ENCODE peak calls at places on chromosomes 12 and 14, in eight cellular contexts. Q is GM13977, N is endothelial cell, E is WTC11, A is choroid plexus epithelial cell, I is A549, K is fibroblast of lung, O is HFF-Myc. Z is an unnamed sample.

GRCh38 chr12:106303202-106303820 is 778 bp downstream of the TCP11L2 start:
- DNase-seq in Q (peak), E (peak), N (peak), K (peak), A (peak), I (peak), O (no peak), Z (peak)

GRCh38 chr12:96850676-96851075 is 56.4 kb upstream of the NEDD1 start:
- DNase-seq in K (no peak), A (no peak), I (no peak), N (no peak), O (no peak), E (no peak), Q (no peak), Z (no peak)

GRCh38 chr12:119819322-119819721 is 57.8 kb downstream of the CIT start:
- DNase-seq in K (no peak), I (no peak), O (no peak), N (no peak), Q (no peak), A (no peak), E (no peak), Z (no peak)

GRCh38 chr12:4943067-4943937 is 33.6 kb downstream of the KCNA1 start:
- DNase-seq in E (no peak), I (no peak), O (no peak), N (no peak), A (no peak), K (no peak), Q (peak), Z (no peak)

GRCh38 chr12:56476972-56477432 is 8.6 kb downstream of the SPRYD4 start:
- DNase-seq in N (no peak), A (no peak), I (no peak), Q (no peak), O (no peak), E (no peak), K (no peak), Z (no peak)

GRCh38 chr12:18158774-18159557 is 69.0 kb upstream of the RERGL start:
- DNase-seq in I (peak), O (peak), E (peak), K (peak), N (peak), Q (peak), A (peak), Z (peak)

GRCh38 chr12:107523760-107524558 is 161.6 kb upstream of the PWP1 start:
- DNase-seq in K (no peak), Q (no peak), I (no peak), A (no peak), E (no peak), O (no peak), N (no peak), Z (no peak)

GRCh38 chr14:102775855-102776760 is 1.1 kb upstream of the TRAF3 start:
- DNase-seq in I (no peak), Q (peak), O (no peak), E (no peak), N (no peak), A (peak), K (peak), Z (peak)

GRCh38 chr14:87332001-87332400 is 661.0 kb downstream of the GALC start:
- DNase-seq in N (no peak), A (peak), K (peak), I (no peak), E (no peak), Q (no peak), O (peak), Z (peak)

GRCh38 chr14:60724080-60724618 is at the start of gene SIX4:
- DNase-seq in N (peak), K (peak), E (peak), A (peak), I (peak), Q (peak), O (peak), Z (peak)

GRCh38 chr12:14010989-14011388 is 29.6 kb upstream of the GRIN2B start:
- DNase-seq in Q (no peak), E (no peak), N (no peak), O (no peak), I (no peak), A (no peak), K (no peak), Z (no peak)

GRCh38 chr12:7018350-7019042 is at the start of gene LPCAT3:
- DNase-seq in N (peak), I (peak), K (peak), Q (peak), O (peak), E (peak), A (peak), Z (peak)

GRCh38 chr12:27900920-27901879 is 71.3 kb downstream of the PTHLH start:
- DNase-seq in A (no peak), E (no peak), Q (no peak), I (no peak), N (no peak), O (no peak), K (no peak), Z (no peak)

GRCh38 chr12:129075451-129076208 is 222.4 kb downstream of the GLT1D1 start:
- DNase-seq in N (no peak), K (no peak), A (no peak), I (no peak), Q (no peak), O (no peak), E (no peak), Z (no peak)

GRCh38 chr12:122844366-122844971 is 9.2 kb downstream of the HIP1R start:
- DNase-seq in O (no peak), E (no peak), A (no peak), N (no peak), Q (no peak), K (no peak), I (no peak), Z (no peak)

GRCh38 chr14:24094839-24095195 is 706 bp downstream of the PCK2 start:
- DNase-seq in O (no peak), A (peak), K (no peak), E (no peak), N (peak), Q (no peak), I (no peak), Z (no peak)

GRCh38 chr14:78356406-78356805 is 186.2 kb downstream of the NRXN3 start:
- DNase-seq in Q (no peak), A (no peak), E (peak), N (no peak), I (no peak), O (no peak), K (no peak), Z (no peak)

GRCh38 chr12:123532808-123533649 is 490 bp downstream of the RILPL1 start:
- DNase-seq in N (peak), O (no peak), K (peak), E (peak), A (peak), Q (no peak), I (peak), Z (peak)

GRCh38 chr14:79629891-79630560 is 581.3 kb downstream of the DIO2 start:
- DNase-seq in A (peak), I (no peak), N (no peak), Q (no peak), K (no peak), O (no peak), E (no peak), Z (peak)

GRCh38 chr14:35346738-35347322 is 54.6 kb downstream of the PSMA6 start:
- DNase-seq in Q (no peak), K (no peak), E (no peak), O (no peak), I (no peak), N (no peak), A (no peak), Z (no peak)

GRCh38 chr14:100436745-100437406 is 113.7 kb downstream of the SLC25A47 start:
- DNase-seq in E (no peak), N (no peak), A (no peak), I (no peak), K (no peak), Q (no peak), O (no peak), Z (no peak)

GRCh38 chr14:104882325-104882973 is 17.4 kb downstream of the CEP170B start:
- DNase-seq in N (peak), I (peak), Q (peak), A (peak), O (no peak), K (no peak), E (peak), Z (peak)

GRCh38 chr12:122646568-122647220 is 56.5 kb downstream of the HCAR2 start:
- DNase-seq in I (no peak), K (peak), E (no peak), A (peak), O (peak), N (no peak), Q (peak), Z (peak)

GRCh38 chr12:96892104-96892503 is 15.0 kb upstream of the NEDD1 start:
- DNase-seq in A (no peak), N (no peak), E (no peak), O (no peak), I (no peak), Q (no peak), K (no peak), Z (peak)

GRCh38 chr12:34406996-34407300 is 384.7 kb downstream of the ALG10 start:
- DNase-seq in A (no peak), N (peak), I (no peak), K (no peak), Q (no peak), E (peak), O (no peak), Z (no peak)

GRCh38 chr12:77070382-77071294 is 5.3 kb upstream of the E2F7 start:
- DNase-seq in E (no peak), O (no peak), N (no peak), K (no peak), I (no peak), A (no peak), Q (peak), Z (no peak)

GRCh38 chr14:95498622-95499353 is 17.7 kb downstream of the SYNE3 start:
- DNase-seq in O (no peak), K (peak), I (no peak), Q (no peak), A (no peak), N (no peak), E (no peak), Z (no peak)

GRCh38 chr12:8603858-8604257 is 8.8 kb downstream of the AICDA start:
- DNase-seq in I (peak), E (no peak), Q (no peak), O (no peak), A (peak), N (no peak), K (no peak), Z (no peak)
- TF ChIP-seq CTCF in I (peak), E (no peak), Q (no peak), O (no peak), A (no peak), N (no peak), K (no peak), Z (no peak)

DNA sequence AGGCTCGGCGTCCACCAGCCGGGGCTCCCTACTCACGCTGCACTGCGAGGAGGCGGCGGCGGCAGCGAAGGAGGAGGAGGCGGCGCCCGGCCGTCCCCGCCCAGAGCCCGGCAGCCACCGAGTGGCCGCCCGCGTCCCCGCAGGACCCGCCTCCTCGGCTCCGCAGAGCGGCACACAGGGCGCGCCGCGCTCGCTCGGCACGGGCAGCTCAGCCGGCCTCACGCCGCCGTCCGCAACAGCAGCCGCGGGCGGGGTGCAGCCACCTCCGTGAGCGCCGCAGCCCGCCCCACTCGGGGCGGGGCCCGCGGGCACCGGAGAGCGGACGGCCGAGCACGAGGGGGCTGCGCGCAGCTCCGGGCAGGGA is at the start of gene ATP2B1:
- DNase-seq in K (peak), Q (peak), I (peak), N (peak), A (peak), E (peak), O (no peak), Z (peak)
- TF ChIP-seq CTCF in K (no peak), Q (no peak), I (no peak), N (no peak), A (peak), E (no peak), O (no peak), Z (no peak)

DNA sequence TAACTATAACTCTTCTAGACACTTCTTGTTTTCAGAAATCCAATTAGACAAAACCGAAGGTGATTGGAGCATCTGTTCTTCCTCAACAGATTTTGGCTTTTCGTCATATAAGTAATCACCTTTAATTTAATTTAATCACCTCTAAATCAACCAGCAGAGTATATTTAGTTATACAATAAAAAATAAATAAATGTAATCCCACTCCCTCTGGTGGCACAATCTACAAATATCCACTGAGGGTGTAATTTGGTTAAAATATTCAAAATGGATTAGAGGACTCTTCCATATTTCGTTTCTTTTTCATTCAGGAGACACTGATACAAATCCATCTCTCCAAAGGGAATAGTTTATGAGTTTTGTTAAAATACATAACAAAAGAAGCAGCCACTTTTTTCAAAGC is 18.3 kb upstream of the SLC35F4 start:
- DNase-seq in N (no peak), O (no peak), E (no peak), Q (no peak), I (no peak), A (peak), K (no peak), Z (peak)
- TF ChIP-seq CTCF in N (peak), O (no peak), E (no peak), Q (no peak), I (peak), A (peak), K (no peak), Z (peak)

GRCh38 chr14:51239813-51240803 is at the start of gene TMX1:
- DNase-seq in Q (peak), O (peak), K (peak), N (peak), I (peak), A (peak), E (peak), Z (peak)

GRCh38 chr14:51244591-51244990 is 4.5 kb downstream of the TMX1 start:
- DNase-seq in E (no peak), Q (no peak), I (no peak), O (no peak), K (no peak), N (no peak), A (no peak), Z (no peak)

GRCh38 chr14:51246032-51246431 is 6.0 kb downstream of the TMX1 start:
- DNase-seq in Q (no peak), E (no peak), O (no peak), A (no peak), I (no peak), K (no peak), N (no peak), Z (no peak)

GRCh38 chr14:51240804-51241380 is 845 bp downstream of the TMX1 start:
- DNase-seq in I (no peak), A (no peak), Q (no peak), E (no peak), K (no peak), O (no peak), N (no peak), Z (no peak)

GRCh38 chr14:51242545-51243490 is 2.8 kb downstream of the TMX1 start:
- DNase-seq in K (no peak), N (no peak), Q (no peak), I (no peak), O (no peak), E (peak), A (no peak), Z (no peak)
- TF ChIP-seq CTCF in K (no peak), N (no peak), Q (peak), I (peak), O (no peak), E (no peak), A (peak), Z (no peak)

GRCh38 chr14:68250950-68251765 is 431.6 kb downstream of the RAD51B start:
- DNase-seq in O (no peak), Q (no peak), A (no peak), N (no peak), E (no peak), K (no peak), I (no peak), Z (no peak)
- TF ChIP-seq CTCF in O (no peak), Q (peak), A (no peak), N (no peak), E (no peak), K (no peak), I (peak), Z (no peak)

DNA sequence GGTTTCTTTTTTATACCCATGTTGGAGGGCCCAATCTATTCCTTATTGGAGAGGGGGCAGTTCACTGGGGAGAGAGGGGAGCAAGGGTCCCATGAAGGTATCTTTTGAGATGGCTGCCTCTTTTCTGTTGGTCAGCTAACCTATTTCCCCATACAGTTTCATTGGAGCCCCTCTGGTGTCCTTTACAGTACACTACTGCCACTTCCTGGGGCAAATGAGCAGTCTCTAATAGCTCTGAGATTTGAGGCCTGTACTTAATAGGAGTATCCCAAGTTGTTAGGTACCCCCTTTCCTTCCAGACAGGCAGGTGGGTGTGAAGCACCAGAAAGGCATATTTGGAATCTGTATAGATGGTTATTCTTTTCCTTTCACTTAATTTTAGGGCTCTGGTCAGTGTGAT is 41.3 kb upstream of the RNU6-8 start:
- DNase-seq in K (peak), O (no peak), I (no peak), E (no peak), A (peak), Q (no peak), N (no peak), Z (peak)
- TF ChIP-seq CTCF in K (peak), O (peak), I (peak), E (no peak), A (peak), Q (peak), N (no peak), Z (no peak)

GRCh38 chr12:50354908-50355307 is 41.5 kb downstream of the FAM186A start:
- DNase-seq in Q (no peak), I (no peak), A (no peak), E (no peak), K (no peak), N (no peak), O (no peak), Z (no peak)
- TF ChIP-seq CTCF in Q (no peak), I (no peak), A (no peak), E (no peak), K (no peak), N (no peak), O (no peak), Z (no peak)

Z was measured in MCF 10A.